ENCODE peak calls at places on chromosomes 1 and 21, in six cellular contexts. W, E, B, D, U and Q are unnamed samples.

GRCh38 chr1:171032822-171033702 is 57.6 kb upstream of the FMO3 start:
- DNase-seq in E (no peak), U (peak; percentile 51), D (no peak), W (no peak), B (no peak), Q (no peak)

GRCh38 chr21:25031750-25032149 is 575.5 kb downstream of the MRPL39 start:
- DNase-seq in W (no peak), U (no peak), D (no peak), B (no peak), E (no peak), Q (no peak)

GRCh38 chr1:225509376-225509707 is 81.5 kb upstream of the LBR start:
- DNase-seq in W (no peak), U (no peak), D (no peak), E (no peak), B (no peak), Q (no peak)

GRCh38 chr1:114509596-114510234 is 1.3 kb downstream of the TRIM33 start:
- DNase-seq in W (no peak), E (no peak), D (no peak), B (no peak), U (no peak), Q (no peak)

GRCh38 chr1:167066333-167067122 is 23.6 kb downstream of the GPA33 start:
- DNase-seq in W (peak; percentile 84), E (no peak), D (peak; percentile 65), U (peak; percentile 91), B (peak; percentile 63), Q (peak; percentile 76)

GRCh38 chr1:232872738-232873137 is 67.5 kb downstream of the MAP10 start:
- DNase-seq in B (no peak), E (no peak), W (no peak), D (no peak), U (no peak), Q (no peak)

GRCh38 chr1:61268546-61269243 is 186.3 kb downstream of the NFIA start:
- DNase-seq in B (no peak), E (no peak), W (no peak), U (no peak), D (no peak), Q (no peak)

GRCh38 chr1:48077860-48078259 is 80.7 kb upstream of the TRABD2B start:
- DNase-seq in B (no peak), W (no peak), D (no peak), E (no peak), U (no peak), Q (no peak)

GRCh38 chr1:245604979-245605378 is 450.2 kb downstream of the KIF26B start:
- DNase-seq in U (no peak), W (no peak), E (no peak), D (no peak), B (no peak), Q (no peak)

GRCh38 chr1:243409284-243409683 is 153.4 kb downstream of the SDCCAG8 start:
- DNase-seq in B (no peak), U (no peak), D (no peak), E (no peak), W (no peak), Q (peak; percentile 15)

GRCh38 chr21:15222711-15223110 is 157.9 kb upstream of the NRIP1 start:
- DNase-seq in E (no peak), U (no peak), W (no peak), D (no peak), B (no peak), Q (no peak)

GRCh38 chr21:44066116-44066515 is 41.1 kb upstream of the PWP2 start:
- DNase-seq in U (no peak), B (no peak), E (no peak), D (no peak), W (no peak), Q (no peak)

GRCh38 chr1:9086796-9087195 is 17.4 kb upstream of the SLC2A5 start:
- DNase-seq in D (no peak), B (no peak), E (no peak), U (no peak), W (no peak), Q (no peak)

GRCh38 chr1:22176258-22176657 is 33.4 kb upstream of the WNT4 start:
- DNase-seq in D (no peak), B (peak; percentile 46), U (no peak), W (no peak), E (no peak), Q (no peak)

GRCh38 chr1:15075812-15076211 is 77.7 kb upstream of the TMEM51 start:
- DNase-seq in D (no peak), E (no peak), B (no peak), U (no peak), W (no peak), Q (no peak)

GRCh38 chr1:39250460-39251240 is 46.2 kb downstream of the MACF1 start:
- DNase-seq in U (no peak), E (no peak), B (no peak), D (no peak), W (no peak), Q (no peak)

GRCh38 chr1:208910161-208910560 is 666.0 kb upstream of the PLXNA2 start:
- DNase-seq in D (no peak), B (no peak), W (no peak), E (no peak), U (no peak), Q (no peak)

GRCh38 chr1:61330018-61330417 is 247.7 kb downstream of the NFIA start:
- DNase-seq in U (no peak), B (no peak), D (no peak), W (no peak), E (no peak), Q (no peak)

GRCh38 chr1:41640756-41641482 is 156.4 kb upstream of the EDN2 start:
- DNase-seq in U (no peak), B (no peak), W (no peak), E (no peak), D (no peak), Q (no peak)

GRCh38 chr1:24558902-24559791 is 3.3 kb downstream of the NCMAP start:
- DNase-seq in D (no peak), U (peak; percentile 60), B (no peak), E (no peak), W (peak; percentile 32), Q (peak; percentile 90)

GRCh38 chr1:38117444-38117887 is 70.9 kb upstream of the POU3F1 start:
- DNase-seq in B (no peak), U (no peak), E (no peak), W (no peak), D (no peak), Q (no peak)

GRCh38 chr1:234645474-234645953 is 35.5 kb upstream of the IRF2BP2 start:
- DNase-seq in W (no peak), U (no peak), B (no peak), E (no peak), D (no peak), Q (no peak)

GRCh38 chr21:29181799-29182470 is 51.5 kb downstream of the MAP3K7CL start:
- DNase-seq in B (no peak), E (no peak), U (no peak), D (no peak), W (peak; percentile 23), Q (no peak)

GRCh38 chr1:208204779-208205178 is 39.4 kb downstream of the PLXNA2 start:
- DNase-seq in D (no peak), U (no peak), W (no peak), B (no peak), E (no peak), Q (no peak)

GRCh38 chr1:50447961-50448360 is 24.7 kb upstream of the DMRTA2 start:
- DNase-seq in B (no peak), D (no peak), W (no peak), E (no peak), U (no peak), Q (no peak)

GRCh38 chr1:23449918-23450317 is 25.4 kb upstream of the TCEA3 start:
- DNase-seq in U (no peak), E (no peak), D (no peak), B (no peak), W (no peak), Q (peak; percentile 23)

GRCh38 chr1:173476664-173477285 is 360 bp upstream of the PRDX6 start:
- DNase-seq in U (peak; percentile 93), W (peak; percentile 95), E (peak; percentile 77), B (peak; percentile 84), D (peak; percentile 39), Q (peak; percentile 98)

GRCh38 chr1:178672434-178672833 is 52.6 kb upstream of the RALGPS2 start:
- DNase-seq in D (no peak), U (no peak), W (no peak), E (no peak), B (no peak), Q (no peak)

GRCh38 chr21:46055863-46056281 is 42.0 kb upstream of the COL6A2 start:
- DNase-seq in U (no peak), D (no peak), B (no peak), W (no peak), E (no peak), Q (no peak)

GRCh38 chr1:228005511-228006033 is 1.2 kb upstream of the WNT3A start:
- DNase-seq in B (no peak), E (no peak), W (no peak), D (no peak), U (peak; percentile 51), Q (no peak)

GRCh38 chr1:32538887-32539583 is at the start of gene ZBTB8A:
- DNase-seq in E (no peak), U (peak; percentile 66), W (peak; percentile 51), D (no peak), B (peak; percentile 52), Q (peak; percentile 59)